ENCODE peak calls at places on chromosomes 16 and 17, in six cellular contexts. V, G, R, L, D and J are unnamed samples.
A peak's percentile ranks its signal among the peaks of the same experiment; 100 is the strongest.

GRCh38 chr16:10661236-10661635 is 33.5 kb downstream of the TEKT5 start:
- DNase-seq in V (no peak), R (no peak), D (no peak), L (no peak), G (no peak), J (no peak)

GRCh38 chr16:86029131-86029741 is 130.3 kb downstream of the IRF8 start:
- DNase-seq in D (no peak), R (no peak), G (peak; percentile 64), L (no peak), V (peak; percentile 16), J (no peak)

GRCh38 chr17:79214459-79214858 is 139.8 kb downstream of the ENGASE start:
- DNase-seq in L (no peak), R (peak; percentile 92), V (no peak), D (no peak), G (no peak), J (no peak)

GRCh38 chr17:68329331-68329730 is 38.0 kb downstream of the ARSG start:
- DNase-seq in L (no peak), R (no peak), V (no peak), G (no peak), D (no peak), J (no peak)

GRCh38 chr16:84817206-84817605 is 2.6 kb upstream of the CRISPLD2 start:
- DNase-seq in R (no peak), V (no peak), L (no peak), D (no peak), G (no peak), J (no peak)

GRCh38 chr16:50712568-50712914 is 19.1 kb downstream of the NOD2 start:
- DNase-seq in D (no peak), G (no peak), L (no peak), V (no peak), R (no peak), J (no peak)

GRCh38 chr17:36463916-36464764 is 22.3 kb upstream of the ZNHIT3 start:
- DNase-seq in L (peak; percentile 98), V (peak; percentile 66), R (no peak), G (peak; percentile 68), D (no peak), J (no peak)

GRCh38 chr17:80175411-80175810 is 5.6 kb downstream of the CARD14 start:
- DNase-seq in L (peak; percentile 53), D (no peak), G (no peak), V (peak; percentile 58), R (peak; percentile 37), J (no peak)